ENCODE peak calls at places on chromosomes 2 and 18, in five cellular contexts. T is heart right ventricle, Q is OCI-LY7, G is AG10803, O is GM20000. W is an unnamed sample.

GRCh38 chr18:3983351-3983969 is 471.6 kb downstream of the DLGAP1 start:
- DNase-seq in T (no peak), Q (no peak), G (peak), O (no peak), W (peak)

GRCh38 chr2:98148968-98149697 is 62.2 kb downstream of the VWA3B start:
- DNase-seq in T (no peak), Q (peak), G (peak), O (no peak), W (peak)

GRCh38 chr2:24409700-24410556 is 49.6 kb upstream of the ITSN2 start:
- DNase-seq in T (no peak), Q (peak), G (peak), O (peak), W (peak)

GRCh38 chr2:207926133-207927076 is 98.9 kb downstream of the PLEKHM3 start:
- DNase-seq in T (peak), Q (no peak), G (peak), O (no peak), W (peak)

GRCh38 chr2:182504903-182505302 is 78.1 kb upstream of the PDE1A start:
- DNase-seq in T (no peak), Q (no peak), G (peak), O (no peak), W (peak)

GRCh38 chr2:165874445-165875039 is 79.0 kb downstream of the TTC21B start:
- DNase-seq in T (no peak), Q (peak), G (peak), O (peak), W (peak)

GRCh38 chr2:219158025-219158424 is 2.6 kb downstream of the NHEJ1 start:
- DNase-seq in T (no peak), Q (no peak), G (no peak), O (no peak), W (no peak)

GRCh38 chr18:25365242-25365641 is 13.3 kb upstream of the ZNF521 start:
- DNase-seq in T (no peak), Q (no peak), G (no peak), O (no peak), W (no peak)

GRCh38 chr2:12769492-12770105 is 52.9 kb downstream of the TRIB2 start:
- DNase-seq in T (peak), Q (no peak), G (peak), O (no peak), W (no peak)

DNA sequence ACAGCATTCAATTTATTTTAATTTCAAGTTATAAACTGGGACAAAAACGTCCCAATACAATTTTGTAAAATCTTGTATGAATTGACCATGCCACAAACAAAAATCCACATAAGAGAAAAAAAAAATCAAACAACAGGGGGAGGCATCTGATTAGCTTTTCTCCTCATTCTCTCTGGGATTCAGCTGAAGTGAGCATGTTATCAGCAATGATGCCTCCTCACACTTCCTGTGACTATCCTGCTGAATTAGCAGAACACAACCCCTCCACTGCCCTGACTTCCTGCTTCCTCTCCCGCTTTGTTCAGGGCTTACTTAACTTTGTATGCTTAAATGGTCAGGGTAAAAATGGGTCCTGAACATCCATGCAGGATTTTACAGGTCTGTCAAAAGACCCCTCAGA is 132.2 kb upstream of the ITGB6 start:
- DNase-seq in T (no peak), Q (peak), G (no peak), O (no peak), W (no peak)
- TF ChIP-seq CTCF in T (peak), Q (peak), G (no peak), O (no peak), W (peak)

GRCh38 chr2:96267159-96267971 is 1.3 kb downstream of the CIAO1 start:
- DNase-seq in T (no peak), Q (peak), G (peak), O (peak), W (peak)
- TF ChIP-seq CTCF in T (peak), Q (peak), G (peak), O (peak), W (peak)

DNA sequence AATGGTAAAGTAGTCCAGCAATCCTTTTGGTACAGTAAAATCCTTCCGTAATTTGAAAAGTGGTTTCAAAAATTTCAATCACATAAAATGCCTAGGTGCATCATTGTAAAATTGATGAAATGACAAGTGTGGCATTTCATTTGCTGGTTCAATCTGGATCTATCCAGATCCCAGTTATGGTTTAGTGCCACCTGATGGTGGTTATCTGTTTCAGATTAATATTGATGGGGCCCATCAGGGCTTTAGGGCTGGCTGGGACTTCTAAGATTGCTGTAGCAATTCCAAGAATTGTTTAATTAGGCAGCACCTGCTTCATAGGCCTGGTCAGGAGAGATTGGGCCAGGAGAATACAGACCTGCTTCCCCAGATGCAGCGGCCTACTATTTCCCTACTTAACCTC is 55.5 kb upstream of the PIK3C3 start:
- DNase-seq in T (no peak), Q (no peak), G (no peak), O (no peak), W (no peak)
- TF ChIP-seq CTCF in T (no peak), Q (no peak), G (no peak), O (no peak), W (peak)

DNA sequence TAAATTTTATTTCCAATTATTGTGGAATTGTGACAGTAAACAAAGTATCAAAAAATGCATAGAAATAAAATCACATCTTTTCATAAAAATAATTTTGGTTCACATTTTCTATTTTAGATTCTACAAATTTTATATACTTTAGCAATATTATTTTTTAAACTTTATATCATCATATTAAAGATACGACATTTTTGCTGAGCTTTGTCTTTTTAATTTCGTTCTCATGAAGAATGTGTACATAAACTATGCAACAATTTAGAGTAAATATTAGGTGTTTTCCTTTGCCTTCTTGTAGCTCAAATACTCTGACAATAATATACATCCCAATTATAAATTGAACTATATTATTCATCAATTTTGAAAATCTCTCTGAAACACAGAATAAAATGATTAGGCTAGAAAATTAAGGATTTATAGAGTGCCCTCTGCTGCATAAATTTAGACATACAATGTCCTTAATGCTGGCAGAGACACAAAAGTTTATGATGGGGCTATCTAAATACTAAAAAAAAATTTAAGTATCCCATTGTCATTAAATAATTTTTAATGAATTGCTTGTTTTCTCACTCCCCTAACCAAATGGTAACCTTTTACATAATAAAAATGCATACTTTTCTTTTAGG is 45.7 kb downstream of the CCDC102B start:
- DNase-seq in T (no peak), Q (no peak), G (no peak), O (no peak), W (no peak)
- TF ChIP-seq CTCF in T (no peak), Q (peak), G (peak), O (no peak), W (peak)

GRCh38 chr2:127531133-127531709 is 4.3 kb upstream of the MYO7B start:
- DNase-seq in T (no peak), Q (no peak), G (peak), O (no peak), W (peak)
- TF ChIP-seq CTCF in T (no peak), Q (peak), G (no peak), O (no peak), W (peak)

GRCh38 chr2:173572848-173573247 is 218.2 kb downstream of the CDCA7 start:
- DNase-seq in T (no peak), Q (peak), G (no peak), O (no peak), W (no peak)

GRCh38 chr2:173571887-173572680 is 217.4 kb downstream of the CDCA7 start:
- DNase-seq in T (no peak), Q (no peak), G (no peak), O (no peak), W (no peak)

GRCh38 chr2:173571021-173571821 is 216.5 kb downstream of the CDCA7 start:
- DNase-seq in T (no peak), Q (peak), G (peak), O (peak), W (peak)

GRCh38 chr2:173568054-173568453 is 213.4 kb downstream of the CDCA7 start:
- DNase-seq in T (peak), Q (no peak), G (peak), O (no peak), W (peak)
- TF ChIP-seq CTCF in T (peak), Q (peak), G (peak), O (no peak), W (peak)

GRCh38 chr2:171723724-171724683 is 36.7 kb downstream of the DYNC1I2 start:
- DNase-seq in T (no peak), Q (no peak), G (peak), O (no peak), W (no peak)
- TF ChIP-seq CTCF in T (no peak), Q (no peak), G (peak), O (no peak), W (no peak)

DNA sequence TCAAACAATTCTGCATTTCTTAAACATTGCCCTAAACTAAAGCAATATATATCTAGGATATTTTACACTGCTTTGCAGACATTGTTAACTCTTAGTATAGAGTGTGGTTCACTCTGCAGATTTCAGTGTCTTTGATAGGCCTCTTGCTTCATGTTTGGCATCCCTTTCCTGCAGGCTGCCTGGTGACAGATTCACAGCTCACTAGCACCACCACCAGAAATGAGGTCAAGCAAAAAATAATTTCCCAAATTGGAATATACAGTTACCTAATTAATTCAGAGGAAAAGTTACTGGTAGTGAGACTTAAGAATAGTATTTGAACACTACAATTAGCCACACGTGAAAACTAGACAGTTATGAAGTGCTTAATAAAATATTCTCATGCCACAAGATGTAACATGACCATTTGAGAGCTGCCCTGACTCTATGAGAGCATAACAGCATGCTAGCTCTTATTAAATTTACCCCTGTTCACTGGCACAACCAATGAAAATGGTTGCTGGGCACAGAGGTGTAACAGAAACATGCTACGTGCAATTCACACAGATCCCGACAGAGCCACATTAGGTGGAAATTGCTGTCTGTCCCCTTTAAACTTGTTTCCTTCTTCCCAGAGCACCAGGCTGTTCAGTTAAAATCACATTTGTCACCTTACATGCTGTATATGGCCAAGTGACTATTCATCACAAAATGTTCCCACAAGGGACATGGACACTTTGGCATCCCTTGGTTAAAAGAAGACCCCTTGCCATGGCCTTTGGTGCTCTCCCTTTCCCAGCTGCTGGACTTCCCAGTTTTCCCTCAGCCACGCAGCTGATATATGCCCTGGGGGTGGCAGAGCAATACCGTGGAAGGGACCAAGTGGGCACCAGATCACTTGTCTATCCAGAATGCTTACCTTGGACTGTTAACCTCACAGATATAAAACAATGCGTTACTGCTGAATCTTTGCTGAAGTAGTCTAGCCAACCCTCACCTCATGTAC is 35.7 kb downstream of the PAIP2B start:
- DNase-seq in T (no peak), Q (peak), G (peak), O (no peak), W (peak)
- TF ChIP-seq CTCF in T (peak), Q (peak), G (peak), O (no peak), W (peak)